ENCODE peak calls at places on chromosomes 7 and 10, in five cellular contexts. Y is esophagus squamous epithelium, P is tibial nerve, L is heart left ventricle, J is IMR-90. E is an unnamed sample.

GRCh38 chr7:118418433-118418832 is 193.9 kb downstream of the ANKRD7 start:
- DNase-seq in Y (no peak), P (no peak), L (no peak), J (no peak), E (no peak)

GRCh38 chr7:158258411-158259130 is 329.1 kb downstream of the PTPRN2 start:
- DNase-seq in Y (no peak), P (no peak), L (no peak), J (no peak), E (no peak)

GRCh38 chr7:114148779-114149178 is 230.0 kb upstream of the PPP1R3A start:
- DNase-seq in Y (no peak), P (no peak), L (no peak), J (no peak), E (no peak)

GRCh38 chr7:767941-768729 is 41.1 kb upstream of the PRKAR1B start:
- DNase-seq in Y (no peak), P (no peak), L (no peak), J (peak), E (no peak)

GRCh38 chr7:23377134-23377533 is 78.0 kb downstream of the MALSU1 start:
- DNase-seq in Y (no peak), P (no peak), L (no peak), J (peak), E (no peak)

GRCh38 chr10:22682237-22683192 is 31.9 kb downstream of the PIP4K2A start:
- DNase-seq in Y (no peak), P (no peak), L (no peak), J (peak), E (no peak)

GRCh38 chr7:29857654-29858053 is 51.3 kb downstream of the WIPF3 start:
- DNase-seq in Y (no peak), P (no peak), L (no peak), J (no peak), E (no peak)

GRCh38 chr10:47027108-47027811 is 116.0 kb downstream of the PTPN20 start:
- DNase-seq in Y (no peak), P (no peak), L (no peak), J (no peak), E (peak)

GRCh38 chr7:106501605-106502580 is 159.1 kb downstream of the CCDC71L start:
- DNase-seq in Y (no peak), P (no peak), L (no peak), J (no peak), E (no peak)

GRCh38 chr7:71290382-71290781 is 158.4 kb downstream of the GALNT17 start:
- DNase-seq in Y (no peak), P (no peak), L (peak), J (no peak), E (no peak)

GRCh38 chr10:50470345-50470744 is 153.4 kb downstream of the SGMS1 start:
- DNase-seq in Y (no peak), P (no peak), L (no peak), J (no peak), E (no peak)

GRCh38 chr7:95780665-95781064 is 8.3 kb downstream of the DYNC1I1 start:
- DNase-seq in Y (no peak), P (no peak), L (no peak), J (no peak), E (no peak)

GRCh38 chr7:130140551-130141160 is 64.5 kb downstream of the TMEM209 start:
- DNase-seq in Y (no peak), P (no peak), L (no peak), J (no peak), E (no peak)

GRCh38 chr7:142670504-142670903 is 78.8 kb upstream of the PRSS1 start:
- DNase-seq in Y (no peak), P (no peak), L (no peak), J (no peak), E (no peak)

GRCh38 chr7:142671506-142671905 is 77.8 kb upstream of the PRSS1 start:
- DNase-seq in Y (no peak), P (no peak), L (no peak), J (no peak), E (no peak)

GRCh38 chr7:142668495-142668894 is 80.8 kb upstream of the PRSS1 start:
- DNase-seq in Y (no peak), P (no peak), L (no peak), J (no peak), E (no peak)

DNA sequence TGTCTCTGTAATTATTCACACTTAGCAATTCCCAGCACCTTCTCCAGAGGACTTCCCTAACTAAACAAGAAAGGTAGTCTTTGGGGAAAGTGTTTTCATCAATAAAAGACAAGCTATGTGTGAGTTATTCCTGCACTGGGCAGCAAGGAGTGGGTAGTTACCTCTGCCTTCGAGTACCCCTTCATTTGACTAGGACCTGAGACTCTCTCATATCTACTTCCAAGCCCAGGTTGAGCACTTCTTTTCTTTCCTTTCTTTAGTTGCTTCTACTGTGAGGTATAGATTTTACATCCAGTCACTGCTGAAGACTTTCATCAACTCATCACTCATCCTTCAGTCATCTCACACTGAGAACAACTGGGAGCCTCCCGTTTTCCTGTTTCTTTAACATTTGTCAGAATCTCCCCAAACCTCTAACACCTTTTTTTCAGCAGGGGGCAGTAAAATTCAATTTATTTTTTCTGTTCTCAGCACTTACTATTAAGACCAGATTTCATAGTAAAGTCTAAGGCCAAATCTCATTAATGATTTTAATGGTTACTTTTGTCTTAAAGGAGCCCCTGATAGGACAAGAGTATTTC is 80.1 kb upstream of the PRSS1 start:
- DNase-seq in Y (no peak), P (no peak), L (no peak), J (peak), E (no peak)
- TF ChIP-seq CTCF in Y (peak), P (no peak), L (no peak), J (peak), E (no peak)

DNA sequence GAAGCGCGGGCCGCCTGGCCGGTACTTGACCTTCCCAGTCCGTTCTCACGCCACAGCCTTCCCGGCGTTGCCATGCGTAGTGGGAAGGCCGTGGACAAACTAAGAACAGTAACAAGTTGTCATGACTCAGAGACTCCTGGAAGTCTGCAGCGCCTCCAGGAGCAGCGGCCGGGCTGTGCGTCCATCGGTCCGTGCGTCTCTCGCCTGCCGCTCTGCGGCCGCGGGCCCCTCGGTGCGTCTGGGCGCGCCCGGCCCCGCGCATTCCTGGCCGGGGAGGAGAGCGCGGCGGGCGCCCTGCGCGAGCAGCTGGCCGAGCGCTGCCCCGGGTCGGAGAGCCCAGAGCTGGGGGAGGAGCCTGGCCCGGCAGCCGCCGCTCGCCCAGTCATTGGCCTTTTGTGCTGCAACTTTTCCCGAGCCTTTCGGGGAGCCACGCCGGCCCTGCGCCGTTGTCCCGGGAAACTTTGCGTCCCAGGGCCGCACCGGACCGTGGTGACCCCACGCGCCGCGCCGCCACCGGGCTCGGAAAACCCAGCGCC is 123.7 kb downstream of the TACC2 start:
- DNase-seq in Y (no peak), P (peak), L (peak), J (peak), E (peak)
- TF ChIP-seq POLR2A in Y (peak), P (peak), L (no peak), J (peak), E (no peak)

DNA sequence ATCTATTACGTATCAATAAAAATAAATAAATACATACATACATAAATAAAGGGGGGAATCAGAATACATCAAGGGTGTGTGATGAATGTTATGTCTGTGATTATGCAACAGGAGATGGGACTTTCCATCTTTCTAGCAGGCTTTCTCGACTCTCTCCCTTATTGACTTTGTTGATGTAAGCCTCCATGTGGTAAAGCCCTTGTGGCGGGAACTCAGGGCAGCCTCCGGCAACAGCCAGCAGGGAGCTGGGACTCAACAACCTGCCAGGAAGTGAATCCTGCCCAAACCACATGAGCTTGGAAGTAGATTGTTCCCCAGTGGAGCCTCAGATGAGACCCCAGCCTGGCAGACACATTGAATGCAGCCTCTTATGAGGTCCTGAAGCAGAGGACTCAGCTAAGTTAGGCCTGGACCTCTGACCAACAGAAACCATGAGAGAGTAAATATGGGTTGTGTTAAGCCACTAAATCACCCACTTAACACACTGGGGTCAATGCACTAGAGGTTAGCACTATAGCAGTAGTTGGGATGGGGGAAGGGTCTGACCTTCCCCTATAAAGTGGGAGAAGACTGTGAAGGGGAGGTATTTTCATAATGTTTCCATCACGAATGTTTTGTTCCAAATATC is 104.0 kb downstream of the JCAD start:
- DNase-seq in Y (no peak), P (no peak), L (no peak), J (peak), E (no peak)
- TF ChIP-seq CTCF in Y (no peak), P (no peak), L (no peak), J (no peak), E (no peak)

DNA sequence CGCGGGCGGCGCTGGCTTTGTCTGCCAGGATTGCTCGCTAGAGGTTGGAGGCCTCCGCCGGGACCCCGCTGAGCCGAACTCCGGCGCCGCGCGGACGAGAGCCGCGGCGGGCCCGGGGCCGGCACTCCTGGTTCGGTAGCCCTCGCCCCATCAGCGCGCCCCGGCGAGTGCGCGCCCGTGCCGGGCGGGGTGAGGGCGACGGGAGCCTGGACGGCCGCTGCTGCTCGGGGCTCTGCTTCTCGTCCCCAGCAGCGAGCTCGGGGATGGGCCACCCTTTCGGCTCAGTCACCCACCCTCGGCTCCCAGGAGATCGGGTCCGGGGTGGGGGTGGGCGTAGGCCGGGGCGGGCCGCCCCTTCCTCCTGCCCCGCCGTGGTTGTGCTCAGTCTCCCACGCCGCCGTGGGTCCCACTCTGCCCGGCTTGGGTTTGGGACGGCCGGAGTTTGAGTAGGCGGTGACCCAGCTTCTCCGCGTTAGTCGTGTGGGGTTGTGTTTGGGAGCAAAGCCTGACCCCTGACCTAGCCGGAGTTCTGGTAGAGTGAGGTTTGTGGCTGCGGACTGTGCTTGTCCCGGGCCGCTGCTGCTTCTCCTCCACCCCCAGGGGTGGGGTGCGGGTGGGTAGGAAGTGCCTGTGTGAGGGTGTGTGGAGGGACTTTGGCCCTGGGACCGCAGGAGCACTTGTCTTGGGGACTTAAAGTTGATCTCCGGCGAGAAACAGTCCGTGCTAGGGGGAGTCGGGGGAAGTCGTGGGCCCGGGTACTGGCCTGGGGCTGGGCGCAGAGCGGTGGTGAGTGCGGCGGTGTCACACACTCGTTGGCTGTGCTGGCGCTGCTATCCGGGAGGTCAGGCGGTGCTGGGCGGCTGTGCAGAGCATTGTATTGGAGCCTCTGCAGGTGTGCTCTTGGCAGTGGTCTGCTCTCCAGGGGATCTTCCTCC is 683 bp downstream of the TSPAN14 start:
- DNase-seq in Y (no peak), P (no peak), L (peak), J (no peak), E (no peak)
- TF ChIP-seq POLR2A in Y (no peak), P (no peak), L (no peak), J (no peak), E (no peak)

GRCh38 chr10:115432188-115432819 is 339.1 kb downstream of the ATRNL1 start:
- DNase-seq in Y (no peak), P (no peak), L (no peak), J (peak), E (no peak)
- TF ChIP-seq CTCF in Y (no peak), P (no peak), L (no peak), J (peak), E (no peak)

GRCh38 chr7:149147072-149147729 is at the start of gene ZNF398:
- DNase-seq in Y (peak), P (peak), L (peak), J (peak), E (peak)
- TF ChIP-seq POLR2A in Y (peak), P (no peak), L (no peak), J (peak), E (no peak)

DNA sequence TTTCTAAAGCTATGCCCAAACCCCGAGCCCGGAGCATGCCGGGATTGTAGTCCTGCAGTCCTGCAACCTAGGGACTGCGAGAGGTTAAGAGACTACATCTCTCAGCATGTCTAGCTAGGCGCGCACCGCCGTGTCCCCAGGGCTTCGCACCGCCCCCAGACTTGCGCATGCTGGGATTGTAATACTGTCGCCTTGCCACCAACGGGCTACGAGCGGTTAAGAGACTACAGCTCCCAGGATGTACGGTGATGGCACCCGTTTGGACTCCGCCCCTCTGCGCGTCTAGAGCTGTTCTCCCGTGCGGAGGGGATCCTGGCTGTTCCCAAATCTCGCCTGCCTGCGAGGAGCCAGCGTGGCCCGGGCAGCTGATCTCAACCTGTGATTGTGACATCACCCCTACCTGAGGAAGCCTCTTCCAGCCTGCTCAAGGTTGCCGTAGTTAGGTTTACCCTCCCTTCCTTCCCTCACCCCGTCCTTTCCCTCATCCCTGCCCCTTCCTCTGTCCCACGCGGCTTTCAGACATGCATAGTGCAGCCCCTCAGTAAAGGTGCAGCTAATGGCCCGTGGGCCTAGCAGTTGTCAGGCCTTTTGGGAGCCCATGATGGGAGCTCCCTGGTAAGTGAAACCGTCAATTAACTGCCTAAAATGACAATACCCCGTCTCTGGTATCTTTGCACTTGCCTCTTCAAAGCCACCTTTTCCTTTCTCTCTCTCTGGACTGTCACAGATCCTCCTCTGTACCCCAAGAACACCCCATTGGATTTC is 6.3 kb upstream of the ZNF736 start:
- DNase-seq in Y (peak), P (peak), L (peak), J (peak), E (peak)
- TF ChIP-seq CTCF in Y (no peak), P (no peak), L (no peak), J (no peak), E (no peak)

DNA sequence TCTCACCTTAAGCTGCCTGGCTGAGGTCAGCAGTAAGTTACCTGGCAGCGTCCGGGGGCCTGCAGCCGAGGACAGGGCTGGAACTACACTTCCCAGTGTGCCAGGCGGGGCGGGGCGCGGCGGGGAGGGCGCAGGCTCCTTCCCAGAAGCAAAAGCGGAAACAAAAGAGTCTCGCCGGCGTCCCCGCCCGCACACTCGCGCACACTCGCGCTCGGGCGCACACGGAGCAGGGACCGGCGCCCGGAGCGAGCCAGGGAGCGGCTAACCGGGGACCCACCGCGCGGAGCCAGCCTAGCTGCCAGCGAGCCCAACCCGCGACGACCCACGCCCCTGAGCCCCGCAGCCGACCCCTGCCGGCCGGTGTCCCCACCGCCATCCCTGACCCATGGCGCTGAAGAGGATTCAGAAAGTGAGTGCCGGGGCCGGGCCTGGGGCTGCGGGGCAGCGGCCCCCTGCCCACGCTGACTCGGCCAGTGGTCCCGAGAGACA is at the start of gene UBE2D1:
- DNase-seq in Y (peak), P (peak), L (peak), J (peak), E (peak)
- TF ChIP-seq POLR2A in Y (peak), P (peak), L (peak), J (peak), E (peak)

GRCh38 chr7:99930376-99930775 is 956 bp upstream of the GJC3 start:
- DNase-seq in Y (no peak), P (no peak), L (no peak), J (no peak), E (no peak)

GRCh38 chr7:99929730-99930053 is 272 bp upstream of the GJC3 start:
- DNase-seq in Y (no peak), P (no peak), L (no peak), J (no peak), E (no peak)

GRCh38 chr7:99927536-99927935 is 1.9 kb downstream of the GJC3 start:
- DNase-seq in Y (no peak), P (no peak), L (no peak), J (no peak), E (no peak)

GRCh38 chr7:99928188-99928587 is 1.2 kb downstream of the GJC3 start:
- DNase-seq in Y (no peak), P (no peak), L (no peak), J (no peak), E (no peak)

GRCh38 chr7:99928994-99929729 is at the start of gene GJC3:
- DNase-seq in Y (no peak), P (no peak), L (peak), J (peak), E (peak)
- TF ChIP-seq CTCF in Y (peak), P (peak), L (peak), J (peak), E (no peak)

GRCh38 chr10:87860156-87860795 is 3.1 kb downstream of the KLLN start:
- DNase-seq in Y (no peak), P (no peak), L (no peak), J (peak), E (peak)

GRCh38 chr10:87862644-87863101 is 660 bp downstream of the KLLN start:
- DNase-seq in Y (no peak), P (no peak), L (no peak), J (peak), E (no peak)

GRCh38 chr10:87861034-87861433 is 2.3 kb downstream of the KLLN start:
- DNase-seq in Y (no peak), P (no peak), L (no peak), J (no peak), E (no peak)

GRCh38 chr10:87861953-87862643 is 1.2 kb downstream of the KLLN start:
- DNase-seq in Y (peak), P (peak), L (peak), J (peak), E (peak)

DNA sequence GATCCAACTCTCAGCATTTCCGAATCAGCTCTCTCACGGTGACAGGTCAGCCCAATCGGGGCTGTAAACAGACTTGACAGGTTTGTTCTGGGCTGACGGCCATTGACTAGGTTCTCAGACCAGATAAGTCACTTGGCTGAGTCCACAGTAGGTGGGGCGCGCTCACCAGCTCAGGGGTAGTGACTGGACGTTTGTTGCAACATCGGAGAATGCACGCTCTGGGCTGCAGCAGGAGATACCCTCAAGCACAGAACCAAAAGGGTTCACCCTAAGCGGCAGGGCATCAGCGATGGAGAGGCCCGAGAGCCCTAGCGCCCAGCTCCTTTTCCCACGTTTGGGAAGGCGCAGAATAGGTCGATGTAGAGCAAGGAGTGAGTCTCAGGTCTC is 1.8 kb downstream of the KLLN start:
- DNase-seq in Y (no peak), P (peak), L (peak), J (peak), E (peak)
- TF ChIP-seq POLR2A in Y (no peak), P (no peak), L (no peak), J (peak), E (no peak)

E was measured in lower leg skin.